ENCODE peak calls at places on chromosomes 7 and 10, in five cellular contexts. V is choroid plexus epithelial cell; G is H1; K is fibroblast of lung; B is activated CD8-positive, alpha-beta memory T cell treated with anti-CD3 and anti-CD28 coated beads, Interleukin-2, amount 10 ng/mL, durations not matched to agents 7 days and 5 days. J is an unnamed sample.

GRCh38 chr7:32941996-32942782 is 15.1 kb upstream of the FKBP9 start:
- DNase-seq in G (no peak), V (peak; percentile 37), B (peak; percentile 70), K (peak; percentile 58), J (peak; percentile 84)

GRCh38 chr7:122448893-122449589 is 144.5 kb upstream of the FEZF1 start:
- DNase-seq in G (no peak), V (no peak), K (no peak), B (no peak), J (no peak)

GRCh38 chr7:46058424-46058823 is 137.4 kb upstream of the IGFBP3 start:
- DNase-seq in B (no peak), V (peak; percentile 43), K (peak; percentile 71), G (no peak), J (no peak)

GRCh38 chr10:58642283-58642682 is 129.6 kb downstream of the BICC1 start:
- DNase-seq in G (no peak), K (no peak), V (no peak), B (no peak), J (no peak)

GRCh38 chr10:20817116-20817515 is 80.0 kb downstream of the NEBL start:
- DNase-seq in B (no peak), K (no peak), V (no peak), G (no peak), J (no peak)

GRCh38 chr10:103736763-103737162 is 118.6 kb downstream of the SH3PXD2A start:
- DNase-seq in B (no peak), K (no peak), G (peak; percentile 81), V (peak; percentile 33), J (no peak)

GRCh38 chr7:134845461-134845860 is 66.0 kb downstream of the CALD1 start:
- DNase-seq in B (no peak), V (no peak), G (no peak), K (no peak), J (no peak)

GRCh38 chr7:64886956-64887545 is 16.0 kb upstream of the ZNF273 start:
- DNase-seq in B (peak; percentile 11), V (no peak), G (no peak), K (no peak), J (no peak)

GRCh38 chr10:110081914-110082313 is 74.1 kb downstream of the ADD3 start:
- DNase-seq in V (peak; percentile 39), G (no peak), B (no peak), K (no peak), J (no peak)

GRCh38 chr7:90677742-90678439 is 81.8 kb downstream of the CDK14 start:
- DNase-seq in K (no peak), G (no peak), V (no peak), B (no peak), J (no peak)

GRCh38 chr10:128163701-128164100 is 37.5 kb upstream of the MKI67 start:
- DNase-seq in V (no peak), K (no peak), G (no peak), B (no peak), J (no peak)

GRCh38 chr7:13560441-13560840 is 429.0 kb downstream of the ETV1 start:
- DNase-seq in G (no peak), V (peak; percentile 46), K (peak; percentile 72), B (no peak), J (no peak)

GRCh38 chr7:120792091-120792860 is 65.7 kb downstream of the TSPAN12 start:
- DNase-seq in G (peak; percentile 91), K (peak; percentile 72), V (peak; percentile 84), B (peak; percentile 67), J (peak; percentile 77)

GRCh38 chr7:135211179-135211945 is at the start of gene WDR91:
- DNase-seq in G (peak; percentile 92), B (peak; percentile 96), K (peak; percentile 91), V (peak; percentile 92), J (peak; percentile 98)

GRCh38 chr7:14807498-14807897 is 95.1 kb downstream of the DGKB start:
- DNase-seq in G (no peak), K (no peak), V (no peak), B (no peak), J (no peak)

GRCh38 chr10:9211228-9211627 is 1156.7 kb downstream of the GATA3 start:
- DNase-seq in K (peak; percentile 9), G (no peak), V (peak; percentile 11), B (no peak), J (no peak)

GRCh38 chr7:69060516-69060915 is 537.8 kb upstream of the AUTS2 start:
- DNase-seq in V (no peak), B (no peak), K (no peak), G (no peak), J (no peak)

GRCh38 chr10:103281753-103282152 is 4.8 kb downstream of the INA start:
- DNase-seq in B (no peak), G (peak; percentile 82), V (peak; percentile 21), K (peak; percentile 57), J (no peak)

GRCh38 chr7:157664866-157665633 is 328.2 kb downstream of the DNAJB6 start:
- DNase-seq in K (no peak), V (no peak), B (no peak), G (no peak), J (peak; percentile 38)

GRCh38 chr7:135792866-135793265 is 44.3 kb upstream of the FAM180A start:
- DNase-seq in V (no peak), G (no peak), K (no peak), B (no peak), J (no peak)

GRCh38 chr7:150003304-150003810 is 129.6 kb downstream of the ATP6V0E2 start:
- DNase-seq in K (peak; percentile 0), G (no peak), V (no peak), B (no peak), J (no peak)

GRCh38 chr7:101943889-101944605 is 126.6 kb downstream of the CUX1 start:
- DNase-seq in V (no peak), K (no peak), B (no peak), G (no peak), J (peak; percentile 78)

GRCh38 chr7:27171636-27172387 is 2.3 kb downstream of the HOXA10 start:
- DNase-seq in B (no peak), G (peak; percentile 52), V (no peak), K (no peak), J (peak; percentile 66)

GRCh38 chr7:1284743-1285458 is 52.2 kb downstream of the UNCX start:
- DNase-seq in K (no peak), B (no peak), V (no peak), G (no peak), J (no peak)

GRCh38 chr10:126075009-126075408 is 178.6 kb downstream of the FANK1 start:
- DNase-seq in K (no peak), V (no peak), G (no peak), B (no peak), J (no peak)

GRCh38 chr7:26515462-26515861 is 223.8 kb downstream of the SNX10 start:
- DNase-seq in G (no peak), B (no peak), V (peak; percentile 2), K (no peak), J (no peak)

GRCh38 chr7:26620352-26620751 is 244.0 kb downstream of the SKAP2 start:
- DNase-seq in V (no peak), G (peak; percentile 74), K (no peak), B (no peak), J (no peak)

GRCh38 chr10:99709480-99710229 is 22.3 kb downstream of the COX15 start:
- DNase-seq in G (no peak), V (peak; percentile 44), B (no peak), K (peak; percentile 42), J (no peak)

GRCh38 chr10:11934262-11934661 is 108.3 kb downstream of the UPF2 start:
- DNase-seq in G (no peak), B (no peak), V (peak; percentile 27), K (no peak), J (no peak)

GRCh38 chr7:30274641-30275040 is 9.8 kb upstream of the ZNRF2 start:
- DNase-seq in B (no peak), G (no peak), K (no peak), V (no peak), J (no peak)

GRCh38 chr10:106107711-106108110 is 1056.8 kb downstream of the SORCS1 start:
- DNase-seq in B (no peak), K (no peak), G (no peak), V (peak; percentile 62), J (no peak)

GRCh38 chr7:11247545-11247944 is 273.9 kb downstream of the PHF14 start:
- DNase-seq in V (no peak), K (no peak), B (no peak), G (no peak), J (no peak)

GRCh38 chr10:68105820-68106219 is 3.5 kb upstream of the MYPN start:
- DNase-seq in B (no peak), K (peak; percentile 28), V (peak; percentile 58), G (no peak), J (no peak)

GRCh38 chr10:9305018-9305655 is 1250.6 kb downstream of the GATA3 start:
- DNase-seq in B (no peak), K (peak; percentile 52), V (peak; percentile 51), G (no peak), J (no peak)

GRCh38 chr7:139620676-139621344 is 97.3 kb downstream of the CLEC2L start:
- DNase-seq in K (peak; percentile 16), V (peak; percentile 44), G (peak; percentile 93), B (peak; percentile 69), J (no peak)

GRCh38 chr7:106425017-106425719 is 140.4 kb upstream of the NAMPT start:
- DNase-seq in V (peak; percentile 100), G (no peak), K (peak; percentile 100), B (peak; percentile 78), J (peak; percentile 93)

GRCh38 chr10:53646525-53646924 is 873.9 kb upstream of the MBL2 start:
- DNase-seq in K (peak; percentile 88), G (no peak), V (no peak), B (no peak), J (no peak)

J was measured in sigmoid colon.